ENCODE peak calls at places on chromosomes 3 and 15, in four cellular contexts. One of them, this sample, is unnamed.
A peak's percentile ranks its signal among the peaks of the same experiment; 100 is the strongest.

GRCh38 chr15:76994971-76995945 is at the start of gene PSTPIP1:
- DNase-seq in activated gamma-delta T cell: peak; percentile 38
- DNase-seq in activated CD8-positive, alpha-beta memory T cell treated with anti-CD3 and anti-CD28 coated beads, Interleukin-2, amount 50 U/mL, for 48 hours: peak; percentile 82
- DNase-seq in dorsolateral prefrontal cortex: peak; percentile 49
- DNase-seq in this sample: no peak

GRCh38 chr3:69385723-69386483 is at the start of gene FRMD4B:
- DNase-seq in activated gamma-delta T cell: peak; percentile 13
- DNase-seq in activated CD8-positive, alpha-beta memory T cell treated with anti-CD3 and anti-CD28 coated beads, Interleukin-2, amount 50 U/mL, for 48 hours: peak; percentile 71
- DNase-seq in dorsolateral prefrontal cortex: peak; percentile 91
- DNase-seq in this sample: no peak

GRCh38 chr15:51814616-51815015 is 14.8 kb upstream of the TMOD3 start:
- DNase-seq in activated gamma-delta T cell: no peak
- DNase-seq in activated CD8-positive, alpha-beta memory T cell treated with anti-CD3 and anti-CD28 coated beads, Interleukin-2, amount 50 U/mL, for 48 hours: no peak
- DNase-seq in dorsolateral prefrontal cortex: no peak
- DNase-seq in this sample: no peak

GRCh38 chr15:56207092-56207491 is 36.6 kb downstream of the RFX7 start:
- DNase-seq in activated gamma-delta T cell: no peak
- DNase-seq in activated CD8-positive, alpha-beta memory T cell treated with anti-CD3 and anti-CD28 coated beads, Interleukin-2, amount 50 U/mL, for 48 hours: no peak
- DNase-seq in dorsolateral prefrontal cortex: no peak
- DNase-seq in this sample: no peak

GRCh38 chr3:114803042-114803695 is 343.9 kb downstream of the ZBTB20 start:
- DNase-seq in activated gamma-delta T cell: no peak
- DNase-seq in activated CD8-positive, alpha-beta memory T cell treated with anti-CD3 and anti-CD28 coated beads, Interleukin-2, amount 50 U/mL, for 48 hours: no peak
- DNase-seq in dorsolateral prefrontal cortex: no peak
- DNase-seq in this sample: no peak

GRCh38 chr3:141292346-141293058 is 60.9 kb downstream of the PXYLP1 start:
- DNase-seq in activated gamma-delta T cell: no peak
- DNase-seq in activated CD8-positive, alpha-beta memory T cell treated with anti-CD3 and anti-CD28 coated beads, Interleukin-2, amount 50 U/mL, for 48 hours: no peak
- DNase-seq in dorsolateral prefrontal cortex: no peak
- DNase-seq in this sample: no peak

GRCh38 chr15:26970712-26971210 is at the start of gene GABRG3:
- DNase-seq in activated gamma-delta T cell: no peak
- DNase-seq in activated CD8-positive, alpha-beta memory T cell treated with anti-CD3 and anti-CD28 coated beads, Interleukin-2, amount 50 U/mL, for 48 hours: no peak
- DNase-seq in dorsolateral prefrontal cortex: no peak
- DNase-seq in this sample: no peak

GRCh38 chr3:197996855-197997254 is 36.8 kb downstream of the LMLN start:
- DNase-seq in activated gamma-delta T cell: no peak
- DNase-seq in activated CD8-positive, alpha-beta memory T cell treated with anti-CD3 and anti-CD28 coated beads, Interleukin-2, amount 50 U/mL, for 48 hours: no peak
- DNase-seq in dorsolateral prefrontal cortex: no peak
- DNase-seq in this sample: no peak

GRCh38 chr15:98823012-98823458 is 174.7 kb downstream of the IGF1R start:
- DNase-seq in activated gamma-delta T cell: no peak
- DNase-seq in activated CD8-positive, alpha-beta memory T cell treated with anti-CD3 and anti-CD28 coated beads, Interleukin-2, amount 50 U/mL, for 48 hours: no peak
- DNase-seq in dorsolateral prefrontal cortex: no peak
- DNase-seq in this sample: no peak

GRCh38 chr3:161549251-161549650 is 52.6 kb downstream of the OTOL1 start:
- DNase-seq in activated gamma-delta T cell: no peak
- DNase-seq in activated CD8-positive, alpha-beta memory T cell treated with anti-CD3 and anti-CD28 coated beads, Interleukin-2, amount 50 U/mL, for 48 hours: no peak
- DNase-seq in dorsolateral prefrontal cortex: no peak
- DNase-seq in this sample: no peak

GRCh38 chr3:52121459-52121795 is 32.8 kb downstream of the POC1A start:
- DNase-seq in activated gamma-delta T cell: no peak
- DNase-seq in activated CD8-positive, alpha-beta memory T cell treated with anti-CD3 and anti-CD28 coated beads, Interleukin-2, amount 50 U/mL, for 48 hours: no peak
- DNase-seq in dorsolateral prefrontal cortex: no peak
- DNase-seq in this sample: no peak

GRCh38 chr3:143287403-143287802 is 167.8 kb downstream of the CHST2 start:
- DNase-seq in activated gamma-delta T cell: no peak
- DNase-seq in activated CD8-positive, alpha-beta memory T cell treated with anti-CD3 and anti-CD28 coated beads, Interleukin-2, amount 50 U/mL, for 48 hours: no peak
- DNase-seq in dorsolateral prefrontal cortex: no peak
- DNase-seq in this sample: no peak

GRCh38 chr3:159765025-159765859 is 223.4 kb upstream of the IL12A start:
- DNase-seq in activated gamma-delta T cell: no peak
- DNase-seq in activated CD8-positive, alpha-beta memory T cell treated with anti-CD3 and anti-CD28 coated beads, Interleukin-2, amount 50 U/mL, for 48 hours: peak; percentile 54
- DNase-seq in dorsolateral prefrontal cortex: peak; percentile 53
- DNase-seq in this sample: peak; percentile 43

GRCh38 chr3:178454714-178455113 is 81.5 kb upstream of the KCNMB2 start:
- DNase-seq in activated gamma-delta T cell: no peak
- DNase-seq in activated CD8-positive, alpha-beta memory T cell treated with anti-CD3 and anti-CD28 coated beads, Interleukin-2, amount 50 U/mL, for 48 hours: no peak
- DNase-seq in dorsolateral prefrontal cortex: no peak
- DNase-seq in this sample: no peak

GRCh38 chr3:183394150-183394549 is 34.3 kb downstream of the MCF2L2 start:
- DNase-seq in activated gamma-delta T cell: no peak
- DNase-seq in activated CD8-positive, alpha-beta memory T cell treated with anti-CD3 and anti-CD28 coated beads, Interleukin-2, amount 50 U/mL, for 48 hours: no peak
- DNase-seq in dorsolateral prefrontal cortex: no peak
- DNase-seq in this sample: no peak

GRCh38 chr3:187623285-187623814 is 46.8 kb downstream of the SST start:
- DNase-seq in activated gamma-delta T cell: no peak
- DNase-seq in activated CD8-positive, alpha-beta memory T cell treated with anti-CD3 and anti-CD28 coated beads, Interleukin-2, amount 50 U/mL, for 48 hours: no peak
- DNase-seq in dorsolateral prefrontal cortex: no peak
- DNase-seq in this sample: no peak

GRCh38 chr3:78785004-78785403 is 982.8 kb downstream of the ROBO1 start:
- DNase-seq in activated gamma-delta T cell: no peak
- DNase-seq in activated CD8-positive, alpha-beta memory T cell treated with anti-CD3 and anti-CD28 coated beads, Interleukin-2, amount 50 U/mL, for 48 hours: no peak
- DNase-seq in dorsolateral prefrontal cortex: no peak
- DNase-seq in this sample: no peak

GRCh38 chr3:71153753-71154152 is 429.8 kb downstream of the FOXP1 start:
- DNase-seq in activated gamma-delta T cell: no peak
- DNase-seq in activated CD8-positive, alpha-beta memory T cell treated with anti-CD3 and anti-CD28 coated beads, Interleukin-2, amount 50 U/mL, for 48 hours: no peak
- DNase-seq in dorsolateral prefrontal cortex: no peak
- DNase-seq in this sample: no peak

This sample was measured in HuH-7.5.